ENCODE peak calls at places on chromosomes 6 and 20, in four cellular contexts. C, V, J and N are unnamed samples.

GRCh38 chr20:15069355-15069754 is 731.9 kb upstream of the FLRT3 start:
- DNase-seq in C (no peak), V (no peak), J (no peak), N (no peak)

GRCh38 chr6:7175463-7175862 is 67.7 kb downstream of the RREB1 start:
- DNase-seq in C (no peak), V (no peak), J (no peak), N (no peak)

GRCh38 chr6:157908369-157909281 is 73.0 kb upstream of the SYNJ2 start:
- DNase-seq in C (no peak), V (no peak), J (no peak), N (peak)

GRCh38 chr6:150681992-150682391 is 82.3 kb downstream of the PLEKHG1 start:
- DNase-seq in C (no peak), V (no peak), J (no peak), N (no peak)

GRCh38 chr6:5466459-5466858 is 205.1 kb downstream of the FARS2 start:
- DNase-seq in C (no peak), V (no peak), J (no peak), N (no peak)

GRCh38 chr6:104987218-104987617 is 30.3 kb downstream of the LIN28B start:
- DNase-seq in C (no peak), V (no peak), J (no peak), N (no peak)

GRCh38 chr6:106103728-106104109 is 17.6 kb downstream of the PRDM1 start:
- DNase-seq in C (no peak), V (no peak), J (no peak), N (no peak)

GRCh38 chr6:168581706-168582105 is 140.7 kb downstream of the SMOC2 start:
- DNase-seq in C (no peak), V (peak), J (no peak), N (no peak)

GRCh38 chr6:31585531-31585930 is 546 bp upstream of the LST1 start:
- DNase-seq in C (peak), V (no peak), J (peak), N (no peak)

GRCh38 chr20:11686195-11686594 is 231.5 kb upstream of the BTBD3 start:
- DNase-seq in C (no peak), V (no peak), J (no peak), N (no peak)

GRCh38 chr6:74891358-74891811 is 314.5 kb downstream of the COL12A1 start:
- DNase-seq in C (no peak), V (no peak), J (no peak), N (no peak)

GRCh38 chr6:34241351-34242215 is 4.9 kb downstream of the HMGA1 start:
- DNase-seq in C (no peak), V (no peak), J (peak), N (no peak)

GRCh38 chr20:32777177-32777956 is 15.2 kb downstream of the DNMT3B start:
- DNase-seq in C (peak), V (no peak), J (no peak), N (no peak)

GRCh38 chr20:47079047-47079446 is 184.4 kb downstream of the EYA2 start:
- DNase-seq in C (no peak), V (no peak), J (no peak), N (no peak)

DNA sequence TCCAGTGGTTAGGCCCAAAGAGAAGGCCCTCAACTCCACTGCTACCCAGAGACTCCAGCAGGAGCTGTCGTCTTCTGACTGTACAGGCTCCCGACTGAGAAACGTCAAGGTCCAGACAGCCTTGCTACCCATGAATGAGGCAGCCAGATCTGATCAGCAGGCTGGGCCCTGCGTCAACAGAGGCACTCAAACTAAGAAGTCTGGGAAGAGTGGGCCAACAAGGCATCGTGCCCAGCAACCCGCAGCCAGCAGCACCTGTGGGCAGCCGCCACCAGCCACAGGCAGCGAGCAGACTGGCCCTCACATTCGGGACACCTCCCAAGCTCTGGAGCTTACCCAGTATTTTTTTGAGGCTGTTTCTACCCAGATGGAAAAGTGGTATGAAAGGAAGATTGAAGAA is 8.1 kb downstream of the LYRM2 start:
- DNase-seq in C (no peak), V (no peak), J (no peak), N (no peak)
- TF ChIP-seq SIN3A in C (no peak), V (no peak), J (no peak), N (no peak)

GRCh38 chr6:110769923-110770322 is 45.3 kb downstream of the CDK19 start:
- DNase-seq in C (no peak), V (no peak), J (no peak), N (no peak)

DNA sequence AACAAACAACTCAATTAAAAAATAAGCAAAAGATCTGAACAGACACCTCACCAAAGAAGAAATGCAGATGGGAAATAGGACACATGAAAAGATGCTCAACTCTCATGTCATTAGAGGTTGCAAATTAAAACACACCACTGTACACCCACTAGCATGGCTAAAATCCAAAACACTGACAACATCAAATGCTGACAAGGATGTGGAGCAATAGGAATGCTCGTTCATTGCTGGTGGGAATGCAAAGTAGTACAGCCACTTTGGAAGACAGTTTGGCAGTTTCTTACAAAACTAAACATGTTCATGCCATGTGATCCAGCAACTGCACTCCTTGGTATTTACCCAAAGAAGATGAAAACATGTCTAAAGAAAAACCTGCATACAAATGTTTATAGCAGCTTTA is 47.2 kb downstream of the CDK19 start:
- DNase-seq in C (no peak), V (no peak), J (no peak), N (no peak)
- TF ChIP-seq RAD21 in C (no peak), V (no peak), J (no peak), N (no peak)

GRCh38 chr6:135496805-135497411 is 632 bp downstream of the AHI1 start:
- DNase-seq in C (no peak), V (no peak), J (no peak), N (no peak)
- TF ChIP-seq BRCA1 in C (no peak), V (no peak), J (no peak), N (no peak)

DNA sequence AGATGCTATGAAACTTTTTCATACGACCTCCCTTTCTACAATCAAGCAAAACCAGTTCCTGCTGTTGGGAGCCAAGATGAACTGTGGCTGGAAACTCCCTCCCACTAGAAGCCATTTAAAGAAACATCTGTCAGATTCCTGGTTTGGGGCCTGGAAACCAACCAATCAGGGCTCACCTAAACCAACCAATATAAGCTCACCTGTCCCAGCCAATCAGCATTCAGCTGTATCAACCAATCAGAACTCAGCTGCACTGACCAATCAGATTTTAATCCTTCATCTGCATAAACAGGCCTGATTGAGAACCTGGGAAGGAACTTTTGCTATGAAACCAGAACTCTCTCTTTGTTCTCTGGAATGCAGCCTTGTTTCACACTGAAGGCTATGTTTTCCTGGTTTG is 42.4 kb downstream of the SNX14 start:
- DNase-seq in C (no peak), V (no peak), J (peak), N (no peak)
- TF ChIP-seq SIN3A in C (no peak), V (no peak), J (no peak), N (no peak)

DNA sequence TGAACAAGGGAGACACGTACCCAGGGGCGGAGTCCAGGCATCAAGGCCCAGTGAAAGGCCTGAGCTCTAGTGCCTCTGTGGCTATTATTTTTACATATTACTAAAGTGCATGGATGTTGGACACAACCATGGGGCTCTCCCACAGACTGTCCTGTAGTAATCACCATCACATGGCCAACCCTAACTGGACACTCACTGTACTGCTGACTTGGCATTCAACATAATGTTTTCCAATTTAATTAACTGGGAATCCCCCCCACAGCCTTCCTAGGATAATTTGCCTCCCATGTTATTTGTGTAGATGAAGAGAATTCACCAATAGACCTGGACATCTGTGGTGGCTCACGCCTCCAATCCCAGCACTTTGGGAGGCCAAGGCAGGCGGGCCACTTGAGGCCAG is 34.5 kb downstream of the ARFGEF2 start:
- DNase-seq in C (no peak), V (no peak), J (no peak), N (no peak)
- TF ChIP-seq RAD21 in C (no peak), V (no peak), J (no peak), N (no peak)

GRCh38 chr6:115896538-115897129 is 164.1 kb downstream of the FRK start:
- DNase-seq in C (peak), V (no peak), J (peak), N (no peak)
- TF ChIP-seq BRCA1 in C (no peak), V (no peak), J (no peak), N (no peak)

GRCh38 chr20:4920131-4920530 is 81.2 kb downstream of the SLC23A2 start:
- DNase-seq in C (no peak), V (no peak), J (no peak), N (no peak)
- TF ChIP-seq SIN3A in C (no peak), V (no peak), J (no peak), N (no peak)

GRCh38 chr20:62298577-62299249 is 4.1 kb upstream of the ADRM1 start:
- DNase-seq in C (no peak), V (no peak), J (no peak), N (no peak)
- TF ChIP-seq RAD21 in C (no peak), V (no peak), J (no peak), N (no peak)

GRCh38 chr6:100202417-100203194 is 208.6 kb upstream of the MCHR2 start:
- DNase-seq in C (no peak), V (no peak), J (no peak), N (no peak)
- TF ChIP-seq BRCA1 in C (no peak), V (no peak), J (no peak), N (no peak)